ENCODE peak calls at places on chromosomes 6 and 20, in four cellular contexts. One of them, this sample, is unnamed.
A peak's percentile ranks its signal among the peaks of the same experiment; 100 is the strongest.

GRCh38 chr6:70184723-70185122 is 118.2 kb downstream of the COL9A1 start:
- DNase-seq in fibroblast of lung: no peak
- DNase-seq in heart left ventricle: no peak
- DNase-seq in transverse colon: no peak
- DNase-seq in this sample: no peak

GRCh38 chr6:16398587-16398986 is 160.2 kb downstream of the GMPR start:
- DNase-seq in fibroblast of lung: peak; percentile 67
- DNase-seq in heart left ventricle: no peak
- DNase-seq in transverse colon: no peak
- DNase-seq in this sample: no peak

GRCh38 chr6:158758464-158758863 is 60.7 kb downstream of the EZR start:
- DNase-seq in fibroblast of lung: peak; percentile 24
- DNase-seq in heart left ventricle: no peak
- DNase-seq in transverse colon: no peak
- DNase-seq in this sample: no peak

GRCh38 chr20:48995599-48995998 is 50.5 kb upstream of the CSE1L start:
- DNase-seq in fibroblast of lung: no peak
- DNase-seq in heart left ventricle: no peak
- DNase-seq in transverse colon: no peak
- DNase-seq in this sample: no peak

GRCh38 chr20:5357942-5358341 is 41.2 kb upstream of the PROKR2 start:
- DNase-seq in fibroblast of lung: no peak
- DNase-seq in heart left ventricle: no peak
- DNase-seq in transverse colon: no peak
- DNase-seq in this sample: no peak

GRCh38 chr6:155254139-155254538 is 9.7 kb upstream of the CLDN20 start:
- DNase-seq in fibroblast of lung: no peak
- DNase-seq in heart left ventricle: no peak
- DNase-seq in transverse colon: no peak
- DNase-seq in this sample: no peak

GRCh38 chr6:163670283-163670682 is 255.8 kb downstream of the QKI start:
- DNase-seq in fibroblast of lung: no peak
- DNase-seq in heart left ventricle: no peak
- DNase-seq in transverse colon: no peak
- DNase-seq in this sample: no peak

GRCh38 chr6:69584536-69584912 is 212.3 kb downstream of the LMBRD1 start:
- DNase-seq in fibroblast of lung: peak; percentile 3
- DNase-seq in heart left ventricle: no peak
- DNase-seq in transverse colon: no peak
- DNase-seq in this sample: no peak

GRCh38 chr6:139231206-139231605 is 60.6 kb downstream of the TXLNB start:
- DNase-seq in fibroblast of lung: no peak
- DNase-seq in heart left ventricle: no peak
- DNase-seq in transverse colon: no peak
- DNase-seq in this sample: no peak

GRCh38 chr20:4605166-4605565 is 116.5 kb upstream of the PRND start:
- DNase-seq in fibroblast of lung: no peak
- DNase-seq in heart left ventricle: no peak
- DNase-seq in transverse colon: no peak
- DNase-seq in this sample: no peak

GRCh38 chr6:170449835-170450753 is 103.0 kb downstream of the PSMB1 start:
- DNase-seq in fibroblast of lung: no peak
- DNase-seq in heart left ventricle: no peak
- DNase-seq in transverse colon: no peak
- DNase-seq in this sample: no peak

GRCh38 chr20:20498081-20498861 is 130.4 kb downstream of the INSM1 start:
- DNase-seq in fibroblast of lung: peak; percentile 65
- DNase-seq in heart left ventricle: no peak
- DNase-seq in transverse colon: no peak
- DNase-seq in this sample: no peak

GRCh38 chr6:23561732-23562131 is 564.3 kb upstream of the NRSN1 start:
- DNase-seq in fibroblast of lung: no peak
- DNase-seq in heart left ventricle: no peak
- DNase-seq in transverse colon: no peak
- DNase-seq in this sample: no peak

GRCh38 chr6:20554326-20554725 is 20.1 kb downstream of the CDKAL1 start:
- DNase-seq in fibroblast of lung: peak; percentile 42
- DNase-seq in heart left ventricle: no peak
- DNase-seq in transverse colon: no peak
- DNase-seq in this sample: no peak

GRCh38 chr6:158255974-158256601 is 56.2 kb upstream of the TULP4 start:
- DNase-seq in fibroblast of lung: no peak
- DNase-seq in heart left ventricle: no peak
- DNase-seq in transverse colon: no peak
- DNase-seq in this sample: no peak

GRCh38 chr6:18412644-18413043 is 25.5 kb downstream of the RNF144B start:
- DNase-seq in fibroblast of lung: no peak
- DNase-seq in heart left ventricle: no peak
- DNase-seq in transverse colon: no peak
- DNase-seq in this sample: no peak

GRCh38 chr6:34201455-34202098 is 35.1 kb upstream of the HMGA1 start:
- DNase-seq in fibroblast of lung: no peak
- DNase-seq in heart left ventricle: no peak
- DNase-seq in transverse colon: no peak
- DNase-seq in this sample: no peak

GRCh38 chr20:16671753-16672152 is 58.1 kb upstream of the SNRPB2 start:
- DNase-seq in fibroblast of lung: no peak
- DNase-seq in heart left ventricle: no peak
- DNase-seq in transverse colon: no peak
- DNase-seq in this sample: no peak

GRCh38 chr6:25991785-25992412 is 29.3 kb downstream of the TRIM38 start:
- DNase-seq in fibroblast of lung: peak; percentile 73
- DNase-seq in heart left ventricle: peak; percentile 71
- DNase-seq in transverse colon: peak; percentile 80
- DNase-seq in this sample: peak; percentile 88

GRCh38 chr6:158518196-158519127 is 41.4 kb upstream of the TMEM181 start:
- DNase-seq in fibroblast of lung: peak; percentile 80
- DNase-seq in heart left ventricle: peak; percentile 62
- DNase-seq in transverse colon: peak; percentile 50
- DNase-seq in this sample: no peak

GRCh38 chr6:159760602-159761057 is 1.2 kb upstream of the ACAT2 start:
- DNase-seq in fibroblast of lung: peak; percentile 31
- DNase-seq in heart left ventricle: no peak
- DNase-seq in transverse colon: no peak
- DNase-seq in this sample: no peak

GRCh38 chr20:63475209-63475608 is 2.8 kb upstream of the KCNQ2 start:
- DNase-seq in fibroblast of lung: peak; percentile 6
- DNase-seq in heart left ventricle: no peak
- DNase-seq in transverse colon: no peak
- DNase-seq in this sample: no peak

GRCh38 chr6:158070513-158070912 is 88.8 kb downstream of the SYNJ2 start:
- DNase-seq in fibroblast of lung: no peak
- DNase-seq in heart left ventricle: no peak
- DNase-seq in transverse colon: no peak
- DNase-seq in this sample: no peak

GRCh38 chr20:30503992-30504570 is 753.4 kb upstream of the DEFB115 start:
- DNase-seq in fibroblast of lung: no peak
- DNase-seq in heart left ventricle: no peak
- DNase-seq in transverse colon: no peak
- DNase-seq in this sample: no peak

GRCh38 chr20:38084425-38084951 is 50.9 kb downstream of the RPRD1B start:
- DNase-seq in fibroblast of lung: peak; percentile 89
- DNase-seq in heart left ventricle: no peak
- DNase-seq in transverse colon: no peak
- DNase-seq in this sample: no peak

GRCh38 chr6:134984821-134985220 is 34.9 kb upstream of the ALDH8A1 start:
- DNase-seq in fibroblast of lung: peak; percentile 17
- DNase-seq in heart left ventricle: no peak
- DNase-seq in transverse colon: no peak
- DNase-seq in this sample: no peak

GRCh38 chr20:11057624-11058023 is 383.8 kb upstream of the JAG1 start:
- DNase-seq in fibroblast of lung: peak; percentile 67
- DNase-seq in heart left ventricle: no peak
- DNase-seq in transverse colon: no peak
- DNase-seq in this sample: no peak

GRCh38 chr6:158938811-158939254 is 61.2 kb downstream of the RSPH3 start:
- DNase-seq in fibroblast of lung: no peak
- DNase-seq in heart left ventricle: no peak
- DNase-seq in transverse colon: peak; percentile 82
- DNase-seq in this sample: no peak

GRCh38 chr20:9075264-9076095 is 6.6 kb downstream of the PLCB4 start:
- DNase-seq in fibroblast of lung: no peak
- DNase-seq in heart left ventricle: no peak
- DNase-seq in transverse colon: no peak
- DNase-seq in this sample: no peak

DNA sequence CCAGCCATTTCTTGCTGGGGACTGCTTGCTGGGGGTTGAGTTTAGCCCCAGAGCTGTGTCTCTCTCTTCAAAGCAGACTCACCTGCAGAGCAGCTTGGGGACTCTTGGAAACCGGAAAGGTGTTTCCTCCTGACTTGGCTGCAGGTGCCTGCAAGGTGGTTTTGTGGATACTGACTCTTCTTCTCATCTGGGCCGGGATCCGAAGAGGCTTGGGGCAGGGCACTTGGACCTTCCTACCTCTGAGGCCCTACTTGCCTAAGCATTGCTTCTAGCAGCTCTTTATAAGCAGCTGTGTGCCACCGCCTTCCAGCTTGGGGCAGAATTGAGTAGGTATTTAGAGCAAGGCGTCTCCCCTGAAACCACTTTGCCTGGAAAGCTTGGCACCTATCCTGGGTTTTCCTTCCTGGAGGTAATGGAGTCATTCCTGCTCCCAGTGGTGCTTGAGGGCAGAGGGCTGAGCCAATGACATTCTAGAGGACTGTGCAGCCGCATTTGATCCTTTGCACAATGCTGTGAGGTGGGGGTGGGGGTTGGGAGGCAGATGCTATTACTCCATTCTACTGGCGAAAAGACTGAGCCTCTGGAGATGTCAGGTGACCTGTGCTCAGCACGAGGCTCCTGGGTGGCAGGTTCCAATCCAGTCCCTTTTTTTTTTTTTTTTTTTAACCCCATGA is 3.4 kb upstream of the CTSZ start:
- DNase-seq in fibroblast of lung: no peak
- DNase-seq in heart left ventricle: peak; percentile 25
- DNase-seq in transverse colon: peak; percentile 53
- DNase-seq in this sample: peak; percentile 49
- H3K4me3 ChIP-seq in fibroblast of lung: no peak overlapping the region
- H3K4me3 ChIP-seq in heart left ventricle: no peak overlapping the region
- H3K4me3 ChIP-seq in transverse colon: no peak overlapping the region
- H3K4me3 ChIP-seq in this sample: no peak overlapping the region

GRCh38 chr20:62355527-62356142 is 11.5 kb downstream of the LAMA5 start:
- DNase-seq in fibroblast of lung: no peak
- DNase-seq in heart left ventricle: peak; percentile 82
- DNase-seq in transverse colon: no peak
- DNase-seq in this sample: peak; percentile 88

GRCh38 chr20:62353289-62354030 is 13.7 kb downstream of the LAMA5 start:
- DNase-seq in fibroblast of lung: no peak
- DNase-seq in heart left ventricle: peak; percentile 32
- DNase-seq in transverse colon: no peak
- DNase-seq in this sample: no peak

GRCh38 chr20:62356143-62356947 is 10.8 kb downstream of the LAMA5 start:
- DNase-seq in fibroblast of lung: peak; percentile 47
- DNase-seq in heart left ventricle: peak; percentile 66
- DNase-seq in transverse colon: no peak
- DNase-seq in this sample: peak; percentile 71

GRCh38 chr20:62354031-62354808 is 12.9 kb downstream of the LAMA5 start:
- DNase-seq in fibroblast of lung: no peak
- DNase-seq in heart left ventricle: peak; percentile 29
- DNase-seq in transverse colon: no peak
- DNase-seq in this sample: no peak

DNA sequence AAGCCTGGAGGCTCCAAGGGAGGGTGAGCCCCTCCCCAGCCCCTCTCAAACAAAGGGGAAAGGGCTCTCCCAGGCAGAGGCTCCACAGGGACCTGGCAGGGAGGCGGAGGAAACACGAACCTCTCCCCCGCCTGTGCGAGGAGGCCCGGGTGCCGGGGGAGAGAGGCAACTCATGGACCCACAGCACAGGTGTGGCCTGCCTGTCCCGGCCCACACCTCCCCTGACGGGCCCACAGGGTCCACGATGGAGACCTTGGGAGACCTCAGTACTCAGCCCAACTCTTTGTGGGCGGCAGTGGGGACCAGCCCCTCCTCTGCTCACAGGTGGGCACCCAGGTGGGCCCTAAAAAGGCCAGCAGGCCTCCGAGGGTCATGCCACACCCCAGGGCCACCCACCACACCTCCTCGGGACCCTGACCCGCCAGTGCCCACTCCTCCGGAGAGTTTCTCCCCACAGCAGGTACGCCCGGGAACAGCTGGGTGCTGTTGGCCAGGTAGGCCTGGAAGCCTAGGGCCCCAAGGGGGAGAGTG is 12.2 kb downstream of the LAMA5 start:
- DNase-seq in fibroblast of lung: no peak
- DNase-seq in heart left ventricle: peak; percentile 38
- DNase-seq in transverse colon: no peak
- DNase-seq in this sample: peak; percentile 61
- H3K4me3 ChIP-seq in fibroblast of lung: no peak overlapping the region
- H3K4me3 ChIP-seq in heart left ventricle: peak overlapping the region; percentile 31
- H3K4me3 ChIP-seq in transverse colon: no peak overlapping the region
- H3K4me3 ChIP-seq in this sample: no peak overlapping the region

DNA sequence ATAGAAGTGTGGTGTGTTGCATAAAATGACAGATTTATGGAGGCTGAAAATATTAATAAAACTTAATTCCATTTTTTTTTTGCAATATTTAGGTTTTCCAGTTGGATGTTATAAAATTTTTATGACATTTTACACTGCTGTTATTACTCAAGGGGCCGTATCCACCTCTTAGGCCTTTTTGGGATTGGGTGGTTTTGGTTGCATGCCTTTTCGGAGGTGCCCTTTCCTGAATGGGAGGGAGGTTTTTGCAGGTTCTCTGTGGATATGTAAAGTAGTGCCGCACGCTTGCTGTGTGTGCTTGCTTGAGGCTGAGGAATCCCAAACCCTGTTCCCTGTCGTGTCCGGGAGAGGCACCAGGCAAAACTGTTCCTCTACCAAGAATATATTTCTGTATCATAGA is 6.8 kb downstream of the ARID1B start:
- DNase-seq in fibroblast of lung: no peak
- DNase-seq in heart left ventricle: no peak
- DNase-seq in transverse colon: no peak
- DNase-seq in this sample: no peak
- H3K4me3 ChIP-seq in fibroblast of lung: no peak overlapping the region
- H3K4me3 ChIP-seq in heart left ventricle: peak overlapping the region; percentile 97
- H3K4me3 ChIP-seq in transverse colon: no peak overlapping the region
- H3K4me3 ChIP-seq in this sample: no peak overlapping the region

DNA sequence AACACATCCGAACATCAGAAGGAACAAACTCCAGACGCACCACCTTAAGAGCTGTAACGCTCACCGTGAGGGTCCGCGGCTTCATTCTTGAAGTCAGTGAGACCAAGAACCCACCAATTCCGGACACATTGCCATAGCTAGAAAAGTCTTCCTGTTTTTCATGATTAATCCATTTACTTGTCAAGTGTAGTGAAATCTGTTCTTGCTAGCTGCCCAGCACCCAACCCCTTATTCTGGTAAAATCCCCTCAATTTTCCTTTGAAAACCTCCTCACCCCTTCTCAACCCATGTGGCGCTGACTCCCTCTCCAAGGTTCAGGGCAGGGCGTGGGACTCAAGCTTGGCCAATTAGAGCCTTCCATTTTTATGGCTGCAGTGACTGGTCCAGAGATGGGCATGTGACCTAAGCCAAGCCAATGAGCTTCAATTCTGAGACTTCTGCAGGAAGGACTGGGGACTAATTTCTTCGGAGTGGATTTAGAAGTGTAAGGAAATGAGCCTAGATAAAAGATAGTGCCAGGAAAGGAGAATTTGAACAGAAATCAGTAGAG is 9.8 kb upstream of the ZBP1 start:
- DNase-seq in fibroblast of lung: no peak
- DNase-seq in heart left ventricle: no peak
- DNase-seq in transverse colon: no peak
- DNase-seq in this sample: no peak
- H3K4me3 ChIP-seq in fibroblast of lung: no peak overlapping the region
- H3K4me3 ChIP-seq in heart left ventricle: peak overlapping the region; percentile 16
- H3K4me3 ChIP-seq in transverse colon: no peak overlapping the region
- H3K4me3 ChIP-seq in this sample: no peak overlapping the region

This sample was measured in sigmoid colon.